ENCODE peak calls at places on chromosomes 7 and 10, in seven cellular contexts. T, Y, W, I, P, Q and D are unnamed samples.

GRCh38 chr7:26227987-26228386 is 26.4 kb downstream of the CBX3 start:
- DNase-seq in T (no peak), Y (no peak), W (no peak), I (no peak), P (no peak), Q (no peak), D (no peak)

GRCh38 chr10:109773818-109774440 is 149.4 kb downstream of the XPNPEP1 start:
- DNase-seq in T (no peak), Y (no peak), W (no peak), I (peak; percentile 20), P (peak; percentile 21), Q (no peak), D (no peak)

GRCh38 chr7:47819054-47819920 is 129.0 kb downstream of the PKD1L1 start:
- DNase-seq in T (peak; percentile 89), Y (peak; percentile 23), W (peak; percentile 48), I (peak; percentile 76), P (peak; percentile 82), Q (peak; percentile 4), D (no peak)

GRCh38 chr10:62492012-62492869 is 118.1 kb downstream of the ZNF365 start:
- DNase-seq in T (no peak), Y (no peak), W (no peak), I (peak; percentile 48), P (peak; percentile 57), Q (no peak), D (no peak)

GRCh38 chr10:122141821-122142651 is 129.1 kb upstream of the BTBD16 start:
- DNase-seq in T (no peak), Y (no peak), W (no peak), I (no peak), P (no peak), Q (no peak), D (no peak)

GRCh38 chr7:65951837-65952578 is 30.0 kb downstream of the GUSB start:
- DNase-seq in T (no peak), Y (no peak), W (peak; percentile 13), I (no peak), P (peak; percentile 45), Q (no peak), D (no peak)

GRCh38 chr10:76583711-76584161 is 1053.9 kb downstream of the KCNMA1 start:
- DNase-seq in T (no peak), Y (peak; percentile 94), W (no peak), I (no peak), P (peak; percentile 73), Q (no peak), D (no peak)

GRCh38 chr7:102273749-102274712 is 12.6 kb upstream of the SH2B2 start:
- DNase-seq in T (no peak), Y (no peak), W (no peak), I (no peak), P (peak; percentile 93), Q (no peak), D (no peak)

GRCh38 chr10:12638103-12638502 is 288.8 kb downstream of the CAMK1D start:
- DNase-seq in T (no peak), Y (no peak), W (peak; percentile 37), I (peak; percentile 36), P (peak; percentile 51), Q (no peak), D (no peak)

GRCh38 chr7:30252885-30253795 is 31.3 kb upstream of the ZNRF2 start:
- DNase-seq in T (no peak), Y (no peak), W (peak; percentile 62), I (no peak), P (no peak), Q (no peak), D (no peak)

GRCh38 chr7:11760372-11760771 is 71.6 kb downstream of the THSD7A start:
- DNase-seq in T (no peak), Y (no peak), W (no peak), I (no peak), P (peak; percentile 64), Q (no peak), D (no peak)

GRCh38 chr10:89332092-89332633 is 4.4 kb downstream of the IFIT3 start:
- DNase-seq in T (no peak), Y (no peak), W (no peak), I (peak; percentile 88), P (no peak), Q (no peak), D (no peak)

DNA sequence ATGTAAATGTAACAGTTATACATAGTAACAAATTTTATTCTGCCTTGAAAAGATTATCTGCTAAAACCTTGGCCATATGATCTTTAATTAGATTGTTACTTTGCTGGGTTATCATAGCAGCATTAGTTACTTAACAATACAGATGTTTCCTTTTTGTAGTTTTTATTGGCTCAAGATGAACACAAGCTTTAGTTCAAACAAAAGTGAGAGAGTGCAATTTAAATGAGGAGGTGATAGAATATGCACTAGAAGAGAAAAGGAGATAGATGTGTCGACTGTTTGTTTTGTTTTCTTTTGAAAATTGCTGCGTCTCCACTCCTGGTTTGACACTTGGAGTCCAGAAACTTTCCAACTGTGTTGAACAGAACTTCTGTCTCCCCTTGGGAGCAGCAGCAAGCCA is 91.4 kb upstream of the CAV2 start:
- DNase-seq in T (no peak), Y (no peak), W (no peak), I (no peak), P (no peak), Q (no peak), D (no peak)
- TF ChIP-seq CTCF in T (no peak), Y (no peak), W (no peak), I (no peak), P (no peak), Q (no peak), D (no peak)

DNA sequence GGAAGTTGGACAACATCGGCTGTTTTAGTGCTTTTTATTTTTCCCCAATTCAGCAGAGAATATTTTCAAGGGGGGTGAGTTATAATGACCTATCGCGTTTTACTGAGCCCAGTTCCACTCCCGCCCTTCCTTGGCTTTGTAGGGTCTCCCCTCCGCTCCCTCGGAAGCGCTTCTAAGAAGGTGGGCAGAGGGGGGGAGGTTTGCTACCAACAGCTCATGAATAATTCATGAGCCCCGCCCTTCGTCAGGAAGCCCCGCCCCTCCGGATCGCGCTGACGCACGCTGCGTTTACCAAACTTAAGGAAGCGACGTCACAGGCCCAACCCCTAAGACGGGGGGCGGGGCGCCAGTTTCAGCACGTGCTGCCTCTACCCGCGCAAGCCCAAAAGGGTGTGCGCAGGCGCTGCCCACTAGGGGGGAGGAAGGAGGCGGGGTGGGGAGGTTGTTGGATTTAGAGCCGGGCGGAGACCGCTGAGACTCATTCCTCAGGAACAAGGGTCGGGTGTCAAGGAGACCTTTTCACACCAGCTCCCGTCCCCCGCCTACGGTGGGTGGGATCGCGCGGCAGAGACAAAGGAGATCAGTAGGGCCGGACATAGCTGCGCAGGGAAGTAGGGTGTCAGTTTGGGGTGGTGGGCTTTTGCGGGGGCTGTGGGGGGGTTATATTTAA is 529 bp upstream of the MEPCE start:
- DNase-seq in T (peak; percentile 100), Y (peak; percentile 98), W (peak; percentile 100), I (peak; percentile 100), P (peak; percentile 100), Q (peak; percentile 100), D (peak; percentile 74)
- TF ChIP-seq CTCF in T (peak; percentile 33), Y (no peak), W (peak; percentile 26), I (no peak), P (no peak), Q (no peak), D (no peak)

GRCh38 chr7:106056513-106057203 is 55.5 kb downstream of the SYPL1 start:
- DNase-seq in T (peak; percentile 90), Y (no peak), W (peak; percentile 41), I (peak; percentile 59), P (peak; percentile 77), Q (peak; percentile 59), D (peak; percentile 73)
- TF ChIP-seq CTCF in T (peak; percentile 87), Y (peak; percentile 92), W (peak; percentile 60), I (peak; percentile 92), P (peak; percentile 85), Q (peak; percentile 79), D (peak; percentile 88)

DNA sequence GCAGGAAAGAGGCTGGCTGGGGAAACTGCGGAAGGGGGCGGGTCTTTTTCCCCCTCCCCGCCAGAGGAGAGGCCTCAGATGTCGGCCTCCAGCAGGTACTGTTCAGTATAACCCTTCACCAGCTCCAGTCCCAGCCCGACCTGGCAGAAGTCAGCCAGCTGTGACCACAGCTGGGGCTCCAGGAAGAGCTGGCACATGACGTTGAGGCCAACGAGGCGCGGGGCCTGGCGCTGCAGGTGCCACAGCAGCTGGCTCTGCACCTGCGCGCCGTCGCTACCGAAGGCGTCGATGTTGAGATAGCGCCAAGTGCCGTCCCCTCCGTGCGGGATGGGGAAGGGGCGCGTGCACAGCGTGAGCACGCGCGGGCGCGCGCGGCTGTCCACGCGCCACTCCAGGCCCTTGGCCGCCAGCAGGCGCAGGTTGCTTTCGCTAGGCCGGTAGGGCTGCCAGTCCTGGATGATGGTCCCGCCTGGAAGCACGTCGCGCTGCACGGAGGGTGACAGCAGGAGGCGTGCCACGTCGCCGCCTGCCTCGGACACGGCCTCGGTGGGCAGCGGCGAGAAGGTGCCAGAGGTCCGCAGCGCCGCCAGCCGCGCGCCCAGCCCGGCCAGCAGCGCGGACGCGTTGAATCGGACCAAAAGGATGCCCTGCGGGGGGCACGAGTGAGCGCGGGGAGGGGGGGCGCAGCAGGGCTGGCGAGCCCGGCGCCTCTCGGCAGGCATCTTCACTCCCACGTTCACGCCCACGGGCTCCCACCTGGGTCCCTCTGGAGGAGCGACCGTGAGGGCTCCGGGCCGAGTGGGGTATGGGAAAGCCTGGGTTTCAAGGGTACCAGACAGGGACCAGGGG is 6.9 kb upstream of the VGF start:
- DNase-seq in T (peak; percentile 65), Y (no peak), W (no peak), I (peak; percentile 41), P (no peak), Q (no peak), D (no peak)
- TF ChIP-seq CTCF in T (no peak), Y (no peak), W (no peak), I (no peak), P (no peak), Q (no peak), D (no peak)

DNA sequence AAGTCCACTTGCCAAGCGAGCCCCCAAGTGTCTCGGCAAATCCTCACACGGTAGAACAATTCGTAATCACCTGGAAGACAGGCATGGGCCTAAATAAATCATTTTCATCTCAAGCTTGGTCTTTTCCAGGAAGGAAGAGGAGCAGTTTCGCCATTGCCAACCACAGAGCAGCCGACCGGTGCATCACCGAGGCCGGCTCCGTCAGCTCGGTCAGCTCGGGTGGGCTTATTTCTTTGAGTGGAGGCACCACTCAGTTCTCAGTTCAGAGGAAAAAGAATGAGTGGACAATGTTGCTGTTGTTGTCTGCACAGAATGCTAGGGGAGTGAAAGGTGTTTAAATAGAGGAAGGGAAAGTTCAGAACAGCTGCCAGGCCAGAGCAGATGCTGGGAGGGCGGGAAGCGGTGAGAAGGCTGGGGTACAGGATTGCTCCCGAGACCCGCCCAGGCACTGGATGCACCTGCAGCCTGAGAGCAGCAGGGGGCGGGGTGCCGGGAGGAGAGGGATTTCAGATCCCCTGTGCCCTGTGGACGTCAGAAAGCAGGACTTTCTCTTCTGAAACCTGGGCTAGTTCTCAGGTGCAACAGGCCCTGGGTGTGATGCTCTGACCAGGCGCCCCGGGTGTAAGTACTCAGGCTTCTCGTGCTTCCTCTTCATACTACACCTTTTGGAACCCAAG is 17.7 kb upstream of the IGFBP3 start:
- DNase-seq in T (peak; percentile 78), Y (no peak), W (no peak), I (peak; percentile 75), P (no peak), Q (no peak), D (no peak)
- TF ChIP-seq CTCF in T (peak; percentile 81), Y (no peak), W (no peak), I (peak; percentile 73), P (no peak), Q (no peak), D (peak; percentile 24)